ENCODE peak calls at places on chromosomes 13 and 19, in ten cellular contexts. N is HCT116, X is GM23248, C is H1, O is fibroblast of lung, L is hepatocyte, K is mesenchymal stem cell, T is neuronal stem cell, W is IMR-90, H is GM12878. Z is an unnamed sample.

GRCh38 chr13:27168086-27168485 is 3.5 kb downstream of the USP12 start:
- DNase-seq in N (no peak), X (no peak), C (no peak), O (no peak), L (no peak), K (no peak), T (no peak), W (no peak), H (no peak), Z (no peak)

GRCh38 chr19:51664131-51664530 is 17.5 kb upstream of the SIGLEC14 start:
- DNase-seq in N (no peak), X (no peak), C (no peak), O (no peak), L (no peak), K (no peak), T (no peak), W (no peak), H (no peak), Z (no peak)

GRCh38 chr13:67299731-67300130 is 69.6 kb upstream of the PCDH9 start:
- DNase-seq in N (no peak), X (peak), C (no peak), O (peak), L (no peak), K (no peak), T (no peak), W (peak), H (no peak), Z (peak)

GRCh38 chr13:46053162-46054012 is 841 bp upstream of the ZC3H13 start:
- DNase-seq in N (no peak), X (no peak), C (no peak), O (no peak), L (no peak), K (no peak), T (no peak), W (no peak), H (no peak), Z (no peak)

GRCh38 chr13:53150568-53150967 is 122.0 kb downstream of the OLFM4 start:
- DNase-seq in N (no peak), X (peak), C (no peak), O (no peak), L (peak), K (no peak), T (no peak), W (no peak), H (no peak), Z (no peak)

GRCh38 chr13:70415141-70415540 is 306.9 kb upstream of the KLHL1 start:
- DNase-seq in N (no peak), X (no peak), C (no peak), O (no peak), L (peak), K (no peak), T (no peak), W (no peak), H (no peak), Z (no peak)

GRCh38 chr13:77554079-77554478 is 18.6 kb downstream of the SCEL start:
- DNase-seq in N (no peak), X (no peak), C (no peak), O (no peak), L (no peak), K (no peak), T (no peak), W (no peak), H (no peak), Z (peak)

GRCh38 chr19:53881482-53882390 is at the start of gene PRKCG:
- DNase-seq in N (no peak), X (peak), C (no peak), O (no peak), L (peak), K (peak), T (peak), W (no peak), H (no peak), Z (peak)

GRCh38 chr13:24005711-24006281 is 108.5 kb upstream of the C1QTNF9B start:
- DNase-seq in N (no peak), X (no peak), C (no peak), O (peak), L (no peak), K (no peak), T (no peak), W (no peak), H (peak), Z (no peak)

GRCh38 chr19:13073263-13073662 is 29.4 kb downstream of the LYL1 start:
- DNase-seq in N (no peak), X (no peak), C (no peak), O (no peak), L (no peak), K (peak), T (no peak), W (no peak), H (no peak), Z (no peak)

GRCh38 chr19:33501957-33502356 is 19.6 kb downstream of the PEPD start:
- DNase-seq in N (no peak), X (no peak), C (no peak), O (no peak), L (no peak), K (no peak), T (no peak), W (no peak), H (no peak), Z (no peak)

GRCh38 chr19:1522061-1522460 is 1.8 kb upstream of the PLK5 start:
- DNase-seq in N (no peak), X (no peak), C (no peak), O (no peak), L (no peak), K (no peak), T (no peak), W (no peak), H (no peak), Z (no peak)

GRCh38 chr19:30406220-30406944 is 34.2 kb downstream of the ZNF536 start:
- DNase-seq in N (no peak), X (peak), C (no peak), O (no peak), L (peak), K (no peak), T (no peak), W (no peak), H (no peak), Z (no peak)

GRCh38 chr19:50460161-50460765 is 16.0 kb upstream of the EMC10 start:
- DNase-seq in N (no peak), X (peak), C (no peak), O (peak), L (no peak), K (no peak), T (no peak), W (peak), H (peak), Z (peak)

GRCh38 chr13:39036212-39036611 is 1.7 kb downstream of the PROSER1 start:
- DNase-seq in N (no peak), X (peak), C (no peak), O (peak), L (peak), K (peak), T (no peak), W (peak), H (no peak), Z (peak)

GRCh38 chr19:3645726-3646125 is 19.1 kb upstream of the CACTIN start:
- DNase-seq in N (no peak), X (no peak), C (no peak), O (no peak), L (no peak), K (no peak), T (no peak), W (no peak), H (no peak), Z (no peak)

GRCh38 chr13:28574617-28575142 is 79.8 kb upstream of the FLT1 start:
- DNase-seq in N (peak), X (peak), C (no peak), O (peak), L (peak), K (peak), T (no peak), W (peak), H (peak), Z (peak)

GRCh38 chr13:77339408-77339807 is 12.5 kb upstream of the MYCBP2 start:
- DNase-seq in N (no peak), X (no peak), C (no peak), O (no peak), L (no peak), K (no peak), T (no peak), W (no peak), H (no peak), Z (no peak)

DNA sequence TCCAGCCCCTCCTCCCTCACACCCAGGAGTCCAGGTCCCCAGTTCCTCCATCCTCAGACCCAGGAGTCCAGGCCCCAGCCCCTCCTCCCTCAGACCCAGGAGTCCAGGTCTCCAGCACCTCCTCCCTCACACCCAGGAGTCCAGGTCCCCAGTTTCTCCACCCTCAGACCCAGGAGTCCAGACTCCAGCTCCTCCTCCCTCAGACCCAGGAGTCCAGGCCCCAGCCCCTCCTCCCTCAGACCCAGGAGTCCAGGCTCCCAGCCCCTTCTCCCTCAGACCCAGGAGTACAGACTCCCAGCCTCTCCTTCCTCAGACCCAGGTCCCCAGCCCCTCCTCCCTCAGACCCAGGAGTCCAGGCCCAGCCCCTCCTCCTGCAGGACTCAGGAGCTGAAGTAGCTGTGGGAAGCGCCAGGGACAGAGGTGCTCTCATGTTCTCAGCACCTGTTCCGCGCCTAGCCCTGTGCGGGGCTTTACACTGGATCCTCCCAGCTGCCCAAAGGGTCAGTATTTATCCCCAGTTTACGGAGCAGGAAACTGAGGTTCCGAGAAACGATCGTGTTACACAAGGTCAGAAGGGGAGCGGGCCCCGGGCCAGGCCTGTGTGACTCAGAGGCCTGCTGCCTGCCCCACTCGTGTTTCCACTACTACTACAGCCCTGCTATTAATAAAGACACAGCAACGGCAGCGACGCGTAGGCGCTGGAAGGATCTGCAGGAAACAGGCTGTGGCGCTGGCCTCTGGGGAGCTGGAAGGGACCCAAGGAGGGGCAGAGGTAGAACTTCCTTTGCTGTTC is 1.7 kb upstream of the SBK3 start:
- DNase-seq in N (no peak), X (peak), C (no peak), O (peak), L (peak), K (peak), T (no peak), W (peak), H (no peak), Z (peak)
- H2AFZ ChIP-seq in N (peak), X (peak), C (no peak), O (no peak), L (no peak), K (no peak), T (peak), W (peak), H (no peak), Z (peak)

GRCh38 chr19:34678421-34678820 is 943 bp downstream of the ZNF302 start:
- DNase-seq in N (no peak), X (no peak), C (no peak), O (no peak), L (no peak), K (no peak), T (no peak), W (no peak), H (no peak), Z (no peak)
- H2AFZ ChIP-seq in N (no peak), X (peak), C (no peak), O (no peak), L (peak), K (no peak), T (no peak), W (no peak), H (no peak), Z (no peak)

GRCh38 chr19:48745208-48745995 is 1.3 kb downstream of the IZUMO1 start:
- DNase-seq in N (no peak), X (peak), C (no peak), O (peak), L (peak), K (peak), T (no peak), W (peak), H (no peak), Z (peak)
- H2AFZ ChIP-seq in N (no peak), X (peak), C (no peak), O (no peak), L (no peak), K (no peak), T (peak), W (peak), H (no peak), Z (no peak)

GRCh38 chr13:105207586-105208293 is 1327.7 kb downstream of the EFNB2 start:
- DNase-seq in N (no peak), X (no peak), C (no peak), O (peak), L (no peak), K (peak), T (no peak), W (peak), H (no peak), Z (no peak)

GRCh38 chr13:105202384-105202783 is 1333.1 kb downstream of the EFNB2 start:
- DNase-seq in N (peak), X (no peak), C (no peak), O (peak), L (peak), K (peak), T (peak), W (peak), H (no peak), Z (peak)
- H2AFZ ChIP-seq in N (peak), X (no peak), C (no peak), O (no peak), L (no peak), K (no peak), T (peak), W (no peak), H (no peak), Z (no peak)

GRCh38 chr19:45766919-45767346 is 2.1 kb downstream of the SIX5 start:
- DNase-seq in N (no peak), X (peak), C (no peak), O (peak), L (no peak), K (no peak), T (no peak), W (peak), H (no peak), Z (no peak)
- H2AFZ ChIP-seq in N (no peak), X (peak), C (no peak), O (no peak), L (peak), K (no peak), T (peak), W (peak), H (no peak), Z (peak)

Z was measured in PC-3.